ENCODE peak calls at places on chromosomes 6 and 20, in seven cellular contexts. S, P, F, R, Q, E and I are unnamed samples.

GRCh38 chr6:109117346-109118035 is 22.2 kb downstream of the CEP57L1 start:
- DNase-seq in R (no peak), F (no peak), Q (no peak), S (no peak), E (no peak), P (no peak), I (no peak)

GRCh38 chr6:94988701-94989100 is 588.6 kb upstream of the MANEA start:
- DNase-seq in R (no peak), Q (no peak), S (no peak), P (no peak), F (no peak), E (no peak), I (no peak)

GRCh38 chr20:46458891-46459750 is 52.7 kb upstream of the ELMO2 start:
- DNase-seq in Q (no peak), E (no peak), S (peak; percentile 97), P (peak; percentile 68), F (peak; percentile 72), R (no peak), I (peak; percentile 77)

GRCh38 chr6:56058636-56059035 is 183.2 kb upstream of the BMP5 start:
- DNase-seq in E (no peak), Q (no peak), F (no peak), S (no peak), P (no peak), R (no peak), I (no peak)

GRCh38 chr6:14661188-14661587 is 543.6 kb downstream of the CD83 start:
- DNase-seq in F (no peak), S (no peak), P (no peak), E (no peak), Q (peak; percentile 89), R (no peak), I (no peak)

GRCh38 chr20:57904706-57905105 is 194.9 kb upstream of the PMEPA1 start:
- DNase-seq in F (no peak), S (no peak), P (no peak), Q (no peak), R (no peak), E (no peak), I (no peak)

GRCh38 chr6:111477481-111477938 is 5.5 kb downstream of the REV3L start:
- DNase-seq in F (no peak), R (no peak), E (no peak), Q (no peak), S (peak; percentile 38), P (no peak), I (no peak)

GRCh38 chr6:42963855-42964605 is 3.5 kb downstream of the GNMT start:
- DNase-seq in R (no peak), F (no peak), P (no peak), E (no peak), S (peak; percentile 96), Q (peak; percentile 58), I (no peak)

GRCh38 chr6:22106445-22106844 is 190.4 kb downstream of the PRL start:
- DNase-seq in Q (no peak), F (no peak), S (no peak), P (no peak), R (no peak), E (no peak), I (no peak)

GRCh38 chr6:43014434-43014909 is 423 bp downstream of the KLHDC3 start:
- DNase-seq in P (no peak), R (no peak), Q (peak; percentile 45), E (no peak), F (no peak), S (no peak), I (no peak)

GRCh38 chr6:157667211-157668033 is 155.6 kb upstream of the SNX9 start:
- DNase-seq in Q (peak; percentile 70), S (peak; percentile 85), P (peak; percentile 64), R (peak; percentile 66), F (no peak), E (no peak), I (peak; percentile 78)

GRCh38 chr6:4913705-4914411 is 90.0 kb downstream of the RPP40 start:
- DNase-seq in R (no peak), Q (no peak), E (no peak), P (peak; percentile 46), F (no peak), S (no peak), I (no peak)

GRCh38 chr20:61385316-61385715 is 133.3 kb downstream of the CDH4 start:
- DNase-seq in S (no peak), P (no peak), F (no peak), Q (no peak), E (no peak), R (no peak), I (no peak)

GRCh38 chr6:165605182-165605875 is 57.7 kb downstream of the PDE10A start:
- DNase-seq in Q (no peak), R (no peak), S (no peak), P (no peak), E (no peak), F (no peak), I (no peak)

GRCh38 chr6:169957351-169957963 is 206.0 kb downstream of the ERMARD start:
- DNase-seq in R (no peak), E (no peak), S (no peak), F (peak; percentile 0), Q (no peak), P (peak; percentile 23), I (no peak)

GRCh38 chr6:139732451-139732850 is 358.0 kb upstream of the CITED2 start:
- DNase-seq in F (no peak), R (no peak), S (no peak), E (peak; percentile 69), Q (peak; percentile 78), P (no peak), I (no peak)

GRCh38 chr6:17473554-17473953 is 80.2 kb downstream of the CAP2 start:
- DNase-seq in S (no peak), R (peak; percentile 32), F (no peak), Q (no peak), E (peak; percentile 66), P (no peak), I (no peak)

GRCh38 chr20:32575805-32576204 is 9.3 kb downstream of the NOL4L start:
- DNase-seq in P (no peak), S (no peak), E (no peak), R (no peak), F (no peak), Q (no peak), I (no peak)

GRCh38 chr20:32577657-32578056 is 7.5 kb downstream of the NOL4L start:
- DNase-seq in F (no peak), S (no peak), E (no peak), R (no peak), Q (no peak), P (no peak), I (no peak)

GRCh38 chr20:32575227-32575581 is 9.9 kb downstream of the NOL4L start:
- DNase-seq in R (no peak), S (no peak), P (no peak), F (no peak), Q (no peak), E (no peak), I (no peak)

GRCh38 chr20:32577023-32577422 is 8.1 kb downstream of the NOL4L start:
- DNase-seq in F (no peak), S (peak; percentile 50), E (no peak), Q (no peak), P (no peak), R (no peak), I (no peak)

GRCh38 chr20:32576560-32576959 is 8.6 kb downstream of the NOL4L start:
- DNase-seq in F (no peak), P (no peak), E (no peak), S (no peak), Q (no peak), R (no peak), I (no peak)
- H3K4me1 ChIP-seq in F (no peaks in the 10 kb centered on the region), P (no peaks in the 10 kb centered on the region), E (no peaks in the 10 kb centered on the region), S (peaks cover 27% of the 10 kb centered on the region), Q (peaks cover 10% of the 10 kb centered on the region), R (no peaks in the 10 kb centered on the region), I (no peaks in the 10 kb centered on the region)

GRCh38 chr20:9517297-9518134 is 3.1 kb downstream of the LAMP5 start:
- DNase-seq in F (no peak), R (no peak), S (peak; percentile 48), E (no peak), Q (no peak), P (no peak), I (no peak)
- TF ChIP-seq CTCF in F (no peak), R (no peak), S (no peak), E (no peak), Q (no peak), P (no peak), I (no peak)

GRCh38 chr6:26034901-26035300 is 52.3 kb upstream of the HFE start:
- DNase-seq in E (no peak), S (no peak), Q (no peak), F (no peak), R (no peak), P (no peak), I (no peak)
- H3K4me1 ChIP-seq in E (peaks cover 14% of the 10 kb centered on the region), S (peaks cover 15% of the 10 kb centered on the region), Q (no peaks in the 10 kb centered on the region), F (no peaks in the 10 kb centered on the region), R (peaks cover 22% of the 10 kb centered on the region), P (peaks cover 25% of the 10 kb centered on the region), I (peaks cover 10% of the 10 kb centered on the region)

DNA sequence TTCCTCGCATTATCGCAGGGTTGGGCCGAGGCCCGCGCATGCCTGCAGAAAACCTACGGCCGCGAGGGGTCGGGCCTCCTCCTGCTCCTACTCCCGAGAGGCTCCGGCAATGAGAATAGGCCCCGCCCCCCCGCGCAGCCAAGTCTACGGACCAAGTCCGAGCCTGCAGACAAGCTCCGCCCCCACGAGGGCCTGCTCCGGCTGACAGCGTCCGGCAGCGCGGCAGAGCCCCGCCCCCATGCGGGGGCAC is 3.1 kb upstream of the GPSM3 start:
- DNase-seq in S (peak; percentile 100), R (peak; percentile 100), F (peak; percentile 100), Q (peak; percentile 99), P (peak; percentile 100), E (peak; percentile 100), I (peak; percentile 100)
- TF ChIP-seq CTCF in S (peak; percentile 44), R (peak; percentile 82), F (peak; percentile 66), Q (peak; percentile 49), P (peak; percentile 54), E (no peak), I (peak; percentile 63)

DNA sequence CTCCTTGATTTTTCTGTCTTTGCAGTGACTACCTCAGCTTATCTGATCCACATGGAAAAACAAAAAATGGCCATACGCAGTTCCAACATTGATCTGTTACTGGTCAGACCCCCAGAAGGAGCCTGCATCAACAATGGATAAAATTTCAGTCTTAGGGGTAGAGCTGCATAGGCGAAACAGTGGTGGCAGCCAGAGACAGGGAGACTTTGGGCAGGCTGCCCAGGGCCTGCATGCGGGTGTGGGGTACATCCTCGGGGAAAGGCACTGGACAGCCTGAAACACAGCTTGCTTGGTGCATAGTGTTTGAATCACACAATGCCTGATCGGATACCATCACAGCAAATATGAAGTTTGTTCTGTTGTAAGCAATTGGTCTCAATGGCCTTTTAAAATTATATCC is 847.8 kb downstream of the QKI start:
- DNase-seq in E (no peak), Q (no peak), F (no peak), P (no peak), R (no peak), S (no peak), I (no peak)
- H3K4me1 ChIP-seq in E (no peaks in the 10 kb centered on the region), Q (no peaks in the 10 kb centered on the region), F (no peaks in the 10 kb centered on the region), P (no peaks in the 10 kb centered on the region), R (no peaks in the 10 kb centered on the region), S (peaks cover 4% of the 10 kb centered on the region), I (no peaks in the 10 kb centered on the region)